ENCODE peak calls at places on chromosomes 7 and 10, in five cellular contexts. J is left ventricle myocardium inferior, W is adrenal gland, U is pancreas, C is upper lobe of right lung. G is an unnamed sample.
A peak's percentile ranks its signal among the peaks of the same experiment; 100 is the strongest.

GRCh38 chr7:151761256-151761655 is 115.7 kb downstream of the PRKAG2 start:
- DNase-seq in U (no peak), J (no peak), C (no peak), W (no peak), G (no peak)

GRCh38 chr7:4809691-4810090 is 34.3 kb downstream of the AP5Z1 start:
- DNase-seq in J (no peak), C (no peak), U (no peak), W (no peak), G (no peak)

GRCh38 chr10:44628921-44629320 is 244.0 kb upstream of the CXCL12 start:
- DNase-seq in U (no peak), W (no peak), C (no peak), J (no peak), G (peak; percentile 8)

GRCh38 chr10:30591249-30591670 is 38.3 kb downstream of the LYZL2 start:
- DNase-seq in C (no peak), J (no peak), W (peak; percentile 28), U (no peak), G (no peak)

GRCh38 chr10:25048463-25048862 is 32.1 kb downstream of the THNSL1 start:
- DNase-seq in J (no peak), C (no peak), W (no peak), U (no peak), G (no peak)

GRCh38 chr7:52410032-52410431 is 625.4 kb upstream of the POM121L12 start:
- DNase-seq in W (no peak), J (no peak), C (no peak), U (no peak), G (no peak)

GRCh38 chr7:110591341-110591740 is 499.6 kb upstream of the LRRN3 start:
- DNase-seq in W (no peak), U (no peak), J (no peak), C (no peak), G (no peak)

GRCh38 chr10:116836087-116836486 is 13.2 kb upstream of the ENO4 start:
- DNase-seq in C (no peak), W (no peak), U (no peak), J (no peak), G (no peak)

GRCh38 chr10:810351-810846 is 120.9 kb upstream of the DIP2C start:
- DNase-seq in C (no peak), J (no peak), U (no peak), W (no peak), G (peak; percentile 45)

GRCh38 chr7:76383089-76383944 is 24.5 kb upstream of the YWHAG start:
- DNase-seq in J (no peak), C (no peak), W (no peak), U (no peak), G (no peak)

GRCh38 chr10:98456688-98457482 is 10.2 kb upstream of the HPS1 start:
- DNase-seq in W (no peak), C (no peak), U (no peak), J (no peak), G (no peak)

GRCh38 chr7:30926323-30926722 is 14.7 kb downstream of the AQP1 start:
- DNase-seq in C (peak; percentile 39), U (peak; percentile 2), W (no peak), J (no peak), G (peak; percentile 35)

GRCh38 chr10:124101351-124101750 is 8.0 kb upstream of the CHST15 start:
- DNase-seq in U (no peak), C (no peak), W (no peak), J (no peak), G (no peak)

GRCh38 chr7:128117691-128118090 is 86.5 kb upstream of the LRRC4 start:
- DNase-seq in W (no peak), U (no peak), J (no peak), C (no peak), G (no peak)

GRCh38 chr10:132528064-132528800 is 9.4 kb upstream of the INPP5A start:
- DNase-seq in U (no peak), W (peak; percentile 2), J (peak; percentile 12), C (no peak), G (no peak)

GRCh38 chr7:86991844-86992243 is 67.6 kb downstream of the ELAPOR2 start:
- DNase-seq in C (no peak), J (no peak), U (no peak), W (no peak), G (no peak)

GRCh38 chr10:31437959-31438358 is 118.9 kb downstream of the ZEB1 start:
- DNase-seq in U (no peak), C (no peak), J (no peak), W (no peak), G (no peak)

GRCh38 chr10:3426190-3426845 is 253.7 kb upstream of the PITRM1 start:
- DNase-seq in J (no peak), U (no peak), C (no peak), W (no peak), G (peak; percentile 68)

GRCh38 chr7:28900311-28900710 is 57.8 kb downstream of the TRIL start:
- DNase-seq in C (no peak), W (no peak), U (no peak), J (no peak), G (no peak)

GRCh38 chr7:51317582-51317910 is 937 bp upstream of the COBL start:
- DNase-seq in U (no peak), C (no peak), W (no peak), J (no peak), G (no peak)

GRCh38 chr7:135257790-135258189 is 24.2 kb downstream of the STRA8 start:
- DNase-seq in C (no peak), U (no peak), J (no peak), W (no peak), G (no peak)

GRCh38 chr7:157267516-157267915 is 69.3 kb upstream of the DNAJB6 start:
- DNase-seq in C (no peak), J (no peak), W (no peak), U (no peak), G (no peak)

GRCh38 chr7:40244226-40244625 is 109.4 kb downstream of the SUGCT start:
- DNase-seq in U (no peak), C (no peak), J (no peak), W (no peak), G (no peak)

GRCh38 chr10:119283818-119284217 is 76.4 kb downstream of the GRK5 start:
- DNase-seq in W (no peak), U (no peak), C (no peak), J (no peak), G (no peak)

DNA sequence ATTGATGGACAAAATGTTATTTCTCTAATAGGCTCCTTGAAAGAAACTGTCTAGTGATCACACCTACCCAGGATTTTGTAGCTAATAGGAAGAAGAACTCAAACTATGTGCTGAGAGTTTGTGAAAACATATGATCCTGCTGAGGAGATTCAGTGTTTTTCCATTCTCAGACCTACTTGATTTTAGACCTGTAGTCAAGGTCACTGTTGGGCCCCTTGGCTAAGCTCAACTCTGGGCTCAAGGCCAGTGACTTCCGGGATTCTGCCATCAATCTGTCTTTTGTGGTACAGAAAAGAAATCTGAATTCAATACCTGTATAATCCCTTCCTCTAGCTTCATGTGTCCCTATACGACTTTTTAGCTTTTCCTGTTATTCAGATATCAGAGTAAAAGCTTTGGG is 79.7 kb upstream of the FERD3L start:
- DNase-seq in C (no peak), W (peak; percentile 60), U (no peak), J (no peak), G (no peak)
- H3K27me3 ChIP-seq in C (no peaks in the 10 kb centered on the region), W (no peaks in the 10 kb centered on the region), U (no peaks in the 10 kb centered on the region), J (no peaks in the 10 kb centered on the region), G (no peaks in the 10 kb centered on the region)

GRCh38 chr10:6384031-6384430 is 181.3 kb downstream of the PFKFB3 start:
- DNase-seq in C (no peak), U (no peak), J (no peak), W (no peak), G (no peak)

GRCh38 chr10:6384847-6385246 is 182.1 kb downstream of the PFKFB3 start:
- DNase-seq in W (no peak), C (no peak), U (no peak), J (no peak), G (no peak)

GRCh38 chr10:6379015-6379776 is 176.5 kb downstream of the PFKFB3 start:
- DNase-seq in U (no peak), J (no peak), W (no peak), C (no peak), G (no peak)

GRCh38 chr10:6383099-6383812 is 180.5 kb downstream of the PFKFB3 start:
- DNase-seq in W (peak; percentile 38), U (no peak), C (no peak), J (no peak), G (no peak)

DNA sequence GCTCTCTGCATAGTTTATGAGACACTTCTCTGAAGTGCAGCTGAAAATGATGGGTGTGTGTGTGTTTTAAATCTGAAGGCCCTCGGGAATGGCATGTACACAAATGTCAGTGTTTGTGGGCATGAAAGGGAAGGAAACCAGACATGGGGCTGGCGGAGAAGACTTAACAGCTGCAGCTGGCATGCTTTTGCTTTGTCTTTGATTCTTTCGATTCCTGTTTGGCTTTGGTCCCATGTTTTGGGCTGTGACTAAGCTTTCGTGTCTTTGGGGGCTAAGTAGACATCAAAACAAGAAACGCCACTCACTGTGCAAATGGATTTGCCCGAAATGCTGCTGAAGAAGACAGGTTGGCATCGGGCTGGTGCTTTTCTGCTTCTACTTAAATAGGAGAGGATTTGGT is 179.3 kb downstream of the PFKFB3 start:
- DNase-seq in J (no peak), U (no peak), C (no peak), W (no peak), G (no peak)
- H3K4me3 ChIP-seq in J (no peak overlapping the region), U (no peak overlapping the region), C (peak overlapping the region; percentile 4), W (no peak overlapping the region), G (no peak overlapping the region)

GRCh38 chr10:113049881-113050280 is 99.8 kb downstream of the TCF7L2 start:
- DNase-seq in U (no peak), J (no peak), C (no peak), W (no peak), G (no peak)
- H3K4me1 ChIP-seq in U (peaks cover 7% of the 10 kb centered on the region), J (peaks cover 52% of the 10 kb centered on the region), C (peaks cover 40% of the 10 kb centered on the region), W (peaks cover 31% of the 10 kb centered on the region), G (peaks cover 42% of the 10 kb centered on the region)

GRCh38 chr10:110165239-110165638 is 42.2 kb upstream of the MXI1 start:
- DNase-seq in J (no peak), U (no peak), C (no peak), W (no peak), G (no peak)

GRCh38 chr10:110163192-110163773 is 44.1 kb upstream of the MXI1 start:
- DNase-seq in W (no peak), J (no peak), U (no peak), C (no peak), G (no peak)

GRCh38 chr10:110167149-110167548 is 40.3 kb upstream of the MXI1 start:
- DNase-seq in J (no peak), U (no peak), C (no peak), W (no peak), G (no peak)

GRCh38 chr10:110163841-110164240 is 43.6 kb upstream of the MXI1 start:
- DNase-seq in J (no peak), W (no peak), C (no peak), U (no peak), G (no peak)

GRCh38 chr10:110165867-110166266 is 41.5 kb upstream of the MXI1 start:
- DNase-seq in U (no peak), C (no peak), W (no peak), J (no peak), G (no peak)
- H3K27me3 ChIP-seq in U (no peaks in the 10 kb centered on the region), C (peaks cover 38% of the 10 kb centered on the region), W (peaks cover 34% of the 10 kb centered on the region), J (peaks cover 37% of the 10 kb centered on the region), G (peaks cover 3% of the 10 kb centered on the region)

G was measured in SJSA1.